ENCODE peak calls at places on chromosome 4, in eight cellular contexts. I is AG20443; T is tibial nerve; N is right cardiac atrium; Z is activated CD4-positive, alpha-beta T cell treated with anti-CD3 and anti-CD28 coated beads, Interleukin-2, amount 50 U/mL, for 48 hours; P is T follicular helper cell; G is GM19239; W is substantia nigra. B is an unnamed sample.

GRCh38 chr4:130573742-130574141 is 1477.8 kb downstream of the C4orf33 start:
- DNase-seq in I (no peak), T (no peak), N (no peak), Z (no peak), P (no peak), G (no peak), W (no peak), B (no peak)

GRCh38 chr4:182978152-182978827 is 61.1 kb upstream of the DCTD start:
- DNase-seq in I (no peak), T (no peak), N (peak), Z (no peak), P (no peak), G (no peak), W (no peak), B (peak)

GRCh38 chr4:157700898-157701694 is 471.7 kb downstream of the GASK1B start:
- DNase-seq in I (no peak), T (no peak), N (no peak), Z (no peak), P (no peak), G (no peak), W (no peak), B (no peak)

GRCh38 chr4:127188847-127189246 is 443.9 kb upstream of the INTU start:
- DNase-seq in I (no peak), T (no peak), N (no peak), Z (no peak), P (no peak), G (no peak), W (no peak), B (no peak)

GRCh38 chr4:3268395-3269104 is 19.6 kb downstream of the MSANTD1 start:
- DNase-seq in I (no peak), T (no peak), N (no peak), Z (no peak), P (no peak), G (no peak), W (no peak), B (no peak)

GRCh38 chr4:38663021-38663800 is 788 bp upstream of the KLF3 start:
- DNase-seq in I (no peak), T (peak), N (no peak), Z (no peak), P (no peak), G (peak), W (peak), B (no peak)

GRCh38 chr4:168334053-168334452 is 15.5 kb upstream of the DDX60 start:
- DNase-seq in I (no peak), T (no peak), N (no peak), Z (no peak), P (no peak), G (no peak), W (no peak), B (no peak)

GRCh38 chr4:144591401-144591800 is 54.6 kb upstream of the HHIP start:
- DNase-seq in I (peak), T (no peak), N (no peak), Z (no peak), P (no peak), G (no peak), W (no peak), B (no peak)

GRCh38 chr4:30844861-30845582 is 124.9 kb downstream of the PCDH7 start:
- DNase-seq in I (no peak), T (no peak), N (no peak), Z (no peak), P (no peak), G (no peak), W (no peak), B (no peak)

GRCh38 chr4:3412257-3413020 is 29.3 kb upstream of the HGFAC start:
- DNase-seq in I (no peak), T (peak), N (no peak), Z (no peak), P (no peak), G (no peak), W (no peak), B (no peak)

GRCh38 chr4:39642885-39643550 is 4.4 kb upstream of the SMIM14 start:
- DNase-seq in I (no peak), T (no peak), N (no peak), Z (no peak), P (no peak), G (no peak), W (no peak), B (no peak)

GRCh38 chr4:117771647-117772337 is 262.5 kb upstream of the NDST3 start:
- DNase-seq in I (no peak), T (no peak), N (no peak), Z (no peak), P (no peak), G (no peak), W (no peak), B (no peak)

GRCh38 chr4:71231073-71231752 is 107.6 kb upstream of the SLC4A4 start:
- DNase-seq in I (peak), T (peak), N (peak), Z (no peak), P (no peak), G (no peak), W (peak), B (no peak)

GRCh38 chr4:11130195-11130975 is 298.3 kb downstream of the HS3ST1 start:
- DNase-seq in I (no peak), T (no peak), N (no peak), Z (no peak), P (no peak), G (no peak), W (no peak), B (no peak)

GRCh38 chr4:156677136-156677535 is 294.5 kb downstream of the PDGFC start:
- DNase-seq in I (peak), T (no peak), N (no peak), Z (no peak), P (no peak), G (no peak), W (no peak), B (peak)

GRCh38 chr4:10593130-10593529 is 91.4 kb downstream of the CLNK start:
- DNase-seq in I (no peak), T (no peak), N (no peak), Z (no peak), P (no peak), G (no peak), W (no peak), B (no peak)

GRCh38 chr4:86482851-86483490 is 111.1 kb upstream of the PTPN13 start:
- DNase-seq in I (no peak), T (no peak), N (no peak), Z (no peak), P (no peak), G (no peak), W (no peak), B (no peak)

B was measured in GM12865.